ENCODE peak calls at places on chromosomes 1 and 21, in six cellular contexts. One of them, this sample, is unnamed.
A peak's percentile ranks its signal among the peaks of the same experiment; 100 is the strongest.

GRCh38 chr1:57637155-57637554 is 213.3 kb upstream of the DAB1 start:
- DNase-seq in heart left ventricle: no peak
- DNase-seq in sigmoid colon: no peak
- DNase-seq in ovary: no peak
- DNase-seq in transverse colon: no peak
- DNase-seq in IMR-90: peak; percentile 40
- DNase-seq in this sample: no peak

GRCh38 chr1:248696261-248696660 is 6.3 kb downstream of the OR14I1 start:
- DNase-seq in heart left ventricle: no peak
- DNase-seq in sigmoid colon: no peak
- DNase-seq in ovary: no peak
- DNase-seq in transverse colon: peak; percentile 48
- DNase-seq in IMR-90: no peak
- DNase-seq in this sample: peak; percentile 23

GRCh38 chr1:197284325-197284724 is 16.3 kb downstream of the CRB1 start:
- DNase-seq in heart left ventricle: no peak
- DNase-seq in sigmoid colon: no peak
- DNase-seq in ovary: no peak
- DNase-seq in transverse colon: no peak
- DNase-seq in IMR-90: no peak
- DNase-seq in this sample: no peak

GRCh38 chr21:42569732-42570301 is 56.2 kb downstream of the SLC37A1 start:
- DNase-seq in heart left ventricle: peak; percentile 52
- DNase-seq in sigmoid colon: peak; percentile 19
- DNase-seq in ovary: peak; percentile 11
- DNase-seq in transverse colon: peak; percentile 1
- DNase-seq in IMR-90: no peak
- DNase-seq in this sample: no peak

GRCh38 chr1:27372022-27372807 is 2.4 kb downstream of the FCN3 start:
- DNase-seq in heart left ventricle: no peak
- DNase-seq in sigmoid colon: no peak
- DNase-seq in ovary: no peak
- DNase-seq in transverse colon: no peak
- DNase-seq in IMR-90: no peak
- DNase-seq in this sample: no peak

GRCh38 chr21:36587388-36587787 is 107.5 kb upstream of the CLDN14 start:
- DNase-seq in heart left ventricle: no peak
- DNase-seq in sigmoid colon: no peak
- DNase-seq in ovary: no peak
- DNase-seq in transverse colon: no peak
- DNase-seq in IMR-90: peak; percentile 4
- DNase-seq in this sample: no peak

GRCh38 chr1:63033211-63033610 is 249.3 kb downstream of the ATG4C start:
- DNase-seq in heart left ventricle: no peak
- DNase-seq in sigmoid colon: no peak
- DNase-seq in ovary: no peak
- DNase-seq in transverse colon: no peak
- DNase-seq in IMR-90: no peak
- DNase-seq in this sample: no peak

GRCh38 chr1:27306892-27307850 is 14.8 kb upstream of the TMEM222 start:
- DNase-seq in heart left ventricle: no peak
- DNase-seq in sigmoid colon: no peak
- DNase-seq in ovary: no peak
- DNase-seq in transverse colon: no peak
- DNase-seq in IMR-90: no peak
- DNase-seq in this sample: no peak

GRCh38 chr21:45891388-45892155 is 90.0 kb upstream of the COL6A1 start:
- DNase-seq in heart left ventricle: peak; percentile 57
- DNase-seq in sigmoid colon: no peak
- DNase-seq in ovary: no peak
- DNase-seq in transverse colon: no peak
- DNase-seq in IMR-90: peak; percentile 11
- DNase-seq in this sample: no peak

GRCh38 chr1:37031871-37032270 is 2.4 kb downstream of the GRIK3 start:
- DNase-seq in heart left ventricle: no peak
- DNase-seq in sigmoid colon: no peak
- DNase-seq in ovary: no peak
- DNase-seq in transverse colon: no peak
- DNase-seq in IMR-90: no peak
- DNase-seq in this sample: no peak

GRCh38 chr1:29240400-29240837 is 4.1 kb downstream of the PTPRU start:
- DNase-seq in heart left ventricle: no peak
- DNase-seq in sigmoid colon: no peak
- DNase-seq in ovary: no peak
- DNase-seq in transverse colon: no peak
- DNase-seq in IMR-90: no peak
- DNase-seq in this sample: no peak

GRCh38 chr1:6635910-6636760 is 11.5 kb downstream of the THAP3 start:
- DNase-seq in heart left ventricle: no peak
- DNase-seq in sigmoid colon: no peak
- DNase-seq in ovary: no peak
- DNase-seq in transverse colon: no peak
- DNase-seq in IMR-90: peak; percentile 21
- DNase-seq in this sample: no peak

GRCh38 chr1:24373044-24373443 is 40.5 kb downstream of the STPG1 start:
- DNase-seq in heart left ventricle: no peak
- DNase-seq in sigmoid colon: no peak
- DNase-seq in ovary: no peak
- DNase-seq in transverse colon: no peak
- DNase-seq in IMR-90: no peak
- DNase-seq in this sample: no peak

GRCh38 chr1:225768662-225769426 is 8.8 kb upstream of the SRP9 start:
- DNase-seq in heart left ventricle: no peak
- DNase-seq in sigmoid colon: no peak
- DNase-seq in ovary: no peak
- DNase-seq in transverse colon: no peak
- DNase-seq in IMR-90: no peak
- DNase-seq in this sample: no peak

GRCh38 chr1:2523891-2524609 is 2.3 kb downstream of the PANK4 start:
- DNase-seq in heart left ventricle: no peak
- DNase-seq in sigmoid colon: no peak
- DNase-seq in ovary: no peak
- DNase-seq in transverse colon: peak; percentile 35
- DNase-seq in IMR-90: no peak
- DNase-seq in this sample: no peak

GRCh38 chr1:116504308-116505156 is 66.3 kb downstream of the CD58 start:
- DNase-seq in heart left ventricle: peak; percentile 86
- DNase-seq in sigmoid colon: peak; percentile 82
- DNase-seq in ovary: no peak
- DNase-seq in transverse colon: peak; percentile 67
- DNase-seq in IMR-90: peak; percentile 62
- DNase-seq in this sample: peak; percentile 37

GRCh38 chr1:59169703-59170102 is 127.2 kb upstream of the FGGY start:
- DNase-seq in heart left ventricle: no peak
- DNase-seq in sigmoid colon: no peak
- DNase-seq in ovary: no peak
- DNase-seq in transverse colon: no peak
- DNase-seq in IMR-90: no peak
- DNase-seq in this sample: peak; percentile 13

GRCh38 chr1:23865543-23865930 is 2.6 kb downstream of the FUCA1 start:
- DNase-seq in heart left ventricle: no peak
- DNase-seq in sigmoid colon: no peak
- DNase-seq in ovary: no peak
- DNase-seq in transverse colon: peak; percentile 37
- DNase-seq in IMR-90: peak; percentile 18
- DNase-seq in this sample: peak; percentile 13

GRCh38 chr1:109788695-109789521 is 25.2 kb upstream of the EPS8L3 start:
- DNase-seq in heart left ventricle: no peak
- DNase-seq in sigmoid colon: peak; percentile 54
- DNase-seq in ovary: peak; percentile 9
- DNase-seq in transverse colon: peak; percentile 16
- DNase-seq in IMR-90: no peak
- DNase-seq in this sample: no peak

GRCh38 chr1:89523597-89524368 is 846 bp upstream of the LRRC8B start:
- DNase-seq in heart left ventricle: no peak
- DNase-seq in sigmoid colon: no peak
- DNase-seq in ovary: no peak
- DNase-seq in transverse colon: peak; percentile 61
- DNase-seq in IMR-90: peak; percentile 10
- DNase-seq in this sample: peak; percentile 64

GRCh38 chr1:156750932-156751723 is at the start of gene HDGF:
- DNase-seq in heart left ventricle: peak; percentile 81
- DNase-seq in sigmoid colon: peak; percentile 85
- DNase-seq in ovary: peak; percentile 74
- DNase-seq in transverse colon: peak; percentile 53
- DNase-seq in IMR-90: no peak
- DNase-seq in this sample: peak; percentile 68
- TF ChIP-seq POLR2A in heart left ventricle: no peak
- TF ChIP-seq POLR2A in sigmoid colon: no peak
- TF ChIP-seq POLR2A in ovary: peak; percentile 19
- TF ChIP-seq POLR2A in transverse colon: no peak
- TF ChIP-seq POLR2A in IMR-90: no peak
- TF ChIP-seq POLR2A in this sample: peak; percentile 32

GRCh38 chr1:222919478-222919865 is 104.6 kb downstream of the DISP1 start:
- DNase-seq in heart left ventricle: no peak
- DNase-seq in sigmoid colon: no peak
- DNase-seq in ovary: no peak
- DNase-seq in transverse colon: no peak
- DNase-seq in IMR-90: peak; percentile 83
- DNase-seq in this sample: no peak

GRCh38 chr1:222921951-222922350 is 107.1 kb downstream of the DISP1 start:
- DNase-seq in heart left ventricle: no peak
- DNase-seq in sigmoid colon: no peak
- DNase-seq in ovary: no peak
- DNase-seq in transverse colon: no peak
- DNase-seq in IMR-90: no peak
- DNase-seq in this sample: no peak

GRCh38 chr1:222920169-222920568 is 105.3 kb downstream of the DISP1 start:
- DNase-seq in heart left ventricle: no peak
- DNase-seq in sigmoid colon: no peak
- DNase-seq in ovary: no peak
- DNase-seq in transverse colon: no peak
- DNase-seq in IMR-90: no peak
- DNase-seq in this sample: no peak

GRCh38 chr1:222916067-222916466 is 101.2 kb downstream of the DISP1 start:
- DNase-seq in heart left ventricle: no peak
- DNase-seq in sigmoid colon: no peak
- DNase-seq in ovary: no peak
- DNase-seq in transverse colon: no peak
- DNase-seq in IMR-90: no peak
- DNase-seq in this sample: no peak

GRCh38 chr1:222918746-222919477 is 104.1 kb downstream of the DISP1 start:
- DNase-seq in heart left ventricle: no peak
- DNase-seq in sigmoid colon: no peak
- DNase-seq in ovary: no peak
- DNase-seq in transverse colon: no peak
- DNase-seq in IMR-90: no peak
- DNase-seq in this sample: no peak
- TF ChIP-seq CTCF in heart left ventricle: no peak
- TF ChIP-seq CTCF in sigmoid colon: no peak
- TF ChIP-seq CTCF in ovary: no peak
- TF ChIP-seq CTCF in transverse colon: no peak
- TF ChIP-seq CTCF in IMR-90: no peak
- TF ChIP-seq CTCF in this sample: no peak

GRCh38 chr1:41889506-41890414 is 29.0 kb downstream of the HIVEP3 start:
- DNase-seq in heart left ventricle: no peak
- DNase-seq in sigmoid colon: no peak
- DNase-seq in ovary: no peak
- DNase-seq in transverse colon: no peak
- DNase-seq in IMR-90: no peak
- DNase-seq in this sample: no peak

GRCh38 chr1:41888756-41889155 is 30.0 kb downstream of the HIVEP3 start:
- DNase-seq in heart left ventricle: no peak
- DNase-seq in sigmoid colon: no peak
- DNase-seq in ovary: no peak
- DNase-seq in transverse colon: no peak
- DNase-seq in IMR-90: no peak
- DNase-seq in this sample: no peak

GRCh38 chr1:41892211-41892840 is 26.4 kb downstream of the HIVEP3 start:
- DNase-seq in heart left ventricle: no peak
- DNase-seq in sigmoid colon: no peak
- DNase-seq in ovary: no peak
- DNase-seq in transverse colon: peak; percentile 20
- DNase-seq in IMR-90: no peak
- DNase-seq in this sample: no peak

GRCh38 chr1:41891403-41891896 is 27.3 kb downstream of the HIVEP3 start:
- DNase-seq in heart left ventricle: no peak
- DNase-seq in sigmoid colon: no peak
- DNase-seq in ovary: no peak
- DNase-seq in transverse colon: peak; percentile 30
- DNase-seq in IMR-90: peak; percentile 54
- DNase-seq in this sample: peak; percentile 28

GRCh38 chr1:41890841-41891311 is 27.8 kb downstream of the HIVEP3 start:
- DNase-seq in heart left ventricle: no peak
- DNase-seq in sigmoid colon: no peak
- DNase-seq in ovary: no peak
- DNase-seq in transverse colon: no peak
- DNase-seq in IMR-90: peak; percentile 29
- DNase-seq in this sample: peak; percentile 77
- H3K4me3 ChIP-seq in heart left ventricle: peak overlapping the region; percentile 41
- H3K4me3 ChIP-seq in sigmoid colon: peak overlapping the region; percentile 38
- H3K4me3 ChIP-seq in ovary: peak overlapping the region; percentile 25
- H3K4me3 ChIP-seq in transverse colon: no peak overlapping the region
- H3K4me3 ChIP-seq in IMR-90: no peak overlapping the region
- H3K4me3 ChIP-seq in this sample: no peak overlapping the region

GRCh38 chr1:161200992-161201827 is 957 bp upstream of the NDUFS2 start:
- DNase-seq in heart left ventricle: peak; percentile 70
- DNase-seq in sigmoid colon: peak; percentile 90
- DNase-seq in ovary: peak; percentile 91
- DNase-seq in transverse colon: peak; percentile 41
- DNase-seq in IMR-90: peak; percentile 69
- DNase-seq in this sample: no peak

GRCh38 chr1:161199506-161200119 is 759 bp upstream of the ADAMTS4 start:
- DNase-seq in heart left ventricle: no peak
- DNase-seq in sigmoid colon: no peak
- DNase-seq in ovary: no peak
- DNase-seq in transverse colon: no peak
- DNase-seq in IMR-90: no peak
- DNase-seq in this sample: no peak

GRCh38 chr1:161198877-161199431 is at the start of gene ADAMTS4:
- DNase-seq in heart left ventricle: peak; percentile 74
- DNase-seq in sigmoid colon: peak; percentile 89
- DNase-seq in ovary: peak; percentile 95
- DNase-seq in transverse colon: peak; percentile 54
- DNase-seq in IMR-90: peak; percentile 76
- DNase-seq in this sample: peak; percentile 43

GRCh38 chr1:161201828-161202712 is at the start of gene NDUFS2:
- DNase-seq in heart left ventricle: peak; percentile 97
- DNase-seq in sigmoid colon: peak; percentile 100
- DNase-seq in ovary: peak; percentile 99
- DNase-seq in transverse colon: peak; percentile 99
- DNase-seq in IMR-90: peak; percentile 99
- DNase-seq in this sample: peak; percentile 99

DNA sequence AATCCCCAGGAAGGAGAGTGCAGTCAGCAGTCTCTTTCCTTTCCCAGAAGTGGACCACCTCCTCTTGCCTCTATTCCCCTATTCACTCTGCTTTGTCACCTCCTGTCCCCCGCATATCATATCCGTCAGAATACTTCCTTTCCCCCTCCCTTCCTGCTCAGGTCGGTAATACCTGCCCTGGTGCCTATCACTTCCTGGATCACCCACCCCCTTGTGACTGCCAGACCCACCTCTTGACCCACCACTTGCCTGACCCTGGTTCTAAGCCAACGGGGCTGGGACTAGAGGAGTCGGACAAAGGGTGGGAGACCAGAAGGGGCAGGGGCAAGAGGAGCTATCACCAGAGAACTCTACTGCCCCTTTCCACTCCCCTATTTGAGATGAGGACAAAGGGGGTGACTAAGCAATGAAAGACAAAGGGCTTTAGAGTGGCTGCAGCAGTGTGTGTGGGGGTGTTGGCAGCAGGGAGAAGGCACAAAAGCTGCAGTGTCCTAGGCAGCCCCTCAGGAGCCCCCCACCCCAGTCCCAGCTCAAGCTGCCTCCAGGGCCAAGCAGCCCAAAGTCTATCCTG is 1.7 kb upstream of the ADAMTS4 start:
- DNase-seq in heart left ventricle: no peak
- DNase-seq in sigmoid colon: no peak
- DNase-seq in ovary: no peak
- DNase-seq in transverse colon: no peak
- DNase-seq in IMR-90: no peak
- DNase-seq in this sample: no peak
- TF ChIP-seq POLR2A in heart left ventricle: no peak
- TF ChIP-seq POLR2A in sigmoid colon: no peak
- TF ChIP-seq POLR2A in ovary: no peak
- TF ChIP-seq POLR2A in transverse colon: no peak
- TF ChIP-seq POLR2A in IMR-90: no peak
- TF ChIP-seq POLR2A in this sample: no peak